ENCODE peak calls at places on chromosomes 7 and 10, in eight cellular contexts. Y is cardiac fibroblast, Q is A549, M is body of pancreas, N is left ventricle myocardium inferior, O is lower leg skin, Z is cardiac muscle cell, V is pancreas. H is an unnamed sample.

GRCh38 chr10:74314166-74314565 is 163.1 kb downstream of the ADK start:
- DNase-seq in Y (peak), Q (no peak), M (no peak), N (no peak), O (no peak), Z (no peak), V (no peak), H (peak)

GRCh38 chr10:61189912-61190311 is 245.9 kb upstream of the RHOBTB1 start:
- DNase-seq in Y (no peak), Q (no peak), M (no peak), N (no peak), O (no peak), Z (no peak), V (no peak), H (no peak)

GRCh38 chr7:51797371-51797770 is 480.8 kb upstream of the COBL start:
- DNase-seq in Y (no peak), Q (no peak), M (no peak), N (no peak), O (no peak), Z (no peak), V (no peak), H (no peak)

GRCh38 chr10:69801094-69801433 is 642 bp upstream of the COL13A1 start:
- DNase-seq in Y (peak), Q (peak), M (peak), N (peak), O (no peak), Z (peak), V (peak), H (peak)

GRCh38 chr10:44010873-44011602 is 362.4 kb upstream of the ZNF32 start:
- DNase-seq in Y (peak), Q (no peak), M (peak), N (peak), O (no peak), Z (no peak), V (no peak), H (no peak)

GRCh38 chr10:69655124-69655867 is 25.2 kb downstream of the FAM241B start:
- DNase-seq in Y (no peak), Q (no peak), M (no peak), N (no peak), O (no peak), Z (no peak), V (no peak), H (no peak)

GRCh38 chr7:55230014-55230413 is 135.1 kb upstream of the LANCL2 start:
- DNase-seq in Y (no peak), Q (no peak), M (no peak), N (no peak), O (no peak), Z (no peak), V (no peak), H (no peak)

GRCh38 chr7:23298141-23298851 is 843 bp upstream of the MALSU1 start:
- DNase-seq in Y (peak), Q (peak), M (peak), N (no peak), O (no peak), Z (peak), V (no peak), H (peak)

GRCh38 chr10:80465839-80466590 is 11.9 kb downstream of the TSPAN14 start:
- DNase-seq in Y (no peak), Q (no peak), M (no peak), N (no peak), O (no peak), Z (no peak), V (peak), H (no peak)

GRCh38 chr7:116227678-116228239 is 17.4 kb downstream of the TES start:
- DNase-seq in Y (peak), Q (no peak), M (no peak), N (no peak), O (no peak), Z (no peak), V (no peak), H (peak)

GRCh38 chr7:148987751-148988512 is 40.4 kb downstream of the PDIA4 start:
- DNase-seq in Y (no peak), Q (peak), M (peak), N (no peak), O (no peak), Z (peak), V (no peak), H (peak)

GRCh38 chr10:102421645-102422585 is 1.3 kb downstream of the FBXL15 start:
- DNase-seq in Y (no peak), Q (no peak), M (peak), N (no peak), O (no peak), Z (peak), V (peak), H (peak)

GRCh38 chr7:50812847-50813475 is 30.3 kb upstream of the GRB10 start:
- DNase-seq in Y (peak), Q (peak), M (peak), N (peak), O (no peak), Z (peak), V (peak), H (peak)

GRCh38 chr10:117166420-117167345 is 28.6 kb upstream of the VAX1 start:
- DNase-seq in Y (no peak), Q (no peak), M (no peak), N (no peak), O (no peak), Z (no peak), V (peak), H (no peak)

GRCh38 chr10:1715821-1716220 is 21.5 kb downstream of the ADARB2 start:
- DNase-seq in Y (no peak), Q (peak), M (peak), N (no peak), O (no peak), Z (peak), V (no peak), H (no peak)

GRCh38 chr7:111676811-111677210 is 114.5 kb upstream of the IMMP2L start:
- DNase-seq in Y (no peak), Q (no peak), M (no peak), N (no peak), O (no peak), Z (no peak), V (no peak), H (no peak)

GRCh38 chr7:44378744-44379143 is 53.4 kb upstream of the CAMK2B start:
- DNase-seq in Y (peak), Q (peak), M (no peak), N (no peak), O (no peak), Z (no peak), V (no peak), H (peak)

GRCh38 chr7:115230882-115231508 is 309.1 kb downstream of the MDFIC start:
- DNase-seq in Y (peak), Q (peak), M (no peak), N (no peak), O (no peak), Z (peak), V (no peak), H (peak)

GRCh38 chr10:95319239-95319638 is 28.4 kb upstream of the PDLIM1 start:
- DNase-seq in Y (no peak), Q (no peak), M (no peak), N (no peak), O (no peak), Z (no peak), V (no peak), H (peak)

GRCh38 chr7:149727541-149728476 is 45.6 kb downstream of the ZNF467 start:
- DNase-seq in Y (no peak), Q (no peak), M (no peak), N (no peak), O (no peak), Z (no peak), V (no peak), H (no peak)

GRCh38 chr7:2157473-2158279 is 75.1 kb downstream of the MAD1L1 start:
- DNase-seq in Y (peak), Q (peak), M (peak), N (peak), O (no peak), Z (peak), V (peak), H (peak)

GRCh38 chr7:80771523-80771922 is 133.1 kb downstream of the CD36 start:
- DNase-seq in Y (peak), Q (peak), M (no peak), N (no peak), O (no peak), Z (no peak), V (no peak), H (peak)

GRCh38 chr7:131040467-131040932 is 287.2 kb upstream of the MKLN1 start:
- DNase-seq in Y (peak), Q (peak), M (peak), N (no peak), O (no peak), Z (peak), V (no peak), H (peak)

GRCh38 chr10:5976689-5977470 is 463 bp downstream of the IL15RA start:
- DNase-seq in Y (peak), Q (peak), M (peak), N (peak), O (peak), Z (peak), V (peak), H (peak)

DNA sequence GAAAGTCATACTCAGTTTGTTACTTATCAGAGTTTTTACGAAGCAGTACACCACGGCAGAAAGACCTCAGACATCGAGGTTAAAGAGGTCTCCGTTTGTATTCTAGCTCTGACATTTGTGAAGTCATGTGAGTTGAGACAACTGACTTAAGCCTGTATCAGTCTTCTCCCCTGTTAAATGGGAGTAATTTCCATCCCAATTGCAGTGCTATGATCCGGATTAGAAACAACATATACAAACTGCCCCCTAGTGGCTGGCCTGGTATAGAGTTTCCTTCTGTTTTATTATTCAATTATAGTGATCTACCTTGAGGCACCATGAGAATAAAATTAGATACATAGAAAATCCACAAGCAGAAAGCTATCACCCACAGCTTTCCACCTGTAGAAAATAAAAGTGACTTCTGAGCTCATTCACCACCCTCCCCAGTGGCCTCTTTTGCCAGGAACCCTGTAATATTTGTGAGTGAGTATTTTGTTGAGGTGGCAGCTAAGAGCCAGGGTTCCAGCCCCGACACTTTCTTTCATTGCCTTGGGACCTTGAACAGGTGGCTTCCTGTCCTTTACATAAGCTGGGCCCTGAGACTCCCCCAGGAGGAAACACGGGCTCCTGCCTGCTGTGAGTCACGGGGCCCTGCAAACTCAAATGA is 607.2 kb upstream of the MGMT start:
- DNase-seq in Y (peak), Q (peak), M (peak), N (no peak), O (peak), Z (peak), V (no peak), H (peak)
- TF ChIP-seq CTCF in Y (peak), Q (peak), M (peak), N (peak), O (no peak), Z (peak), V (peak), H (peak)

DNA sequence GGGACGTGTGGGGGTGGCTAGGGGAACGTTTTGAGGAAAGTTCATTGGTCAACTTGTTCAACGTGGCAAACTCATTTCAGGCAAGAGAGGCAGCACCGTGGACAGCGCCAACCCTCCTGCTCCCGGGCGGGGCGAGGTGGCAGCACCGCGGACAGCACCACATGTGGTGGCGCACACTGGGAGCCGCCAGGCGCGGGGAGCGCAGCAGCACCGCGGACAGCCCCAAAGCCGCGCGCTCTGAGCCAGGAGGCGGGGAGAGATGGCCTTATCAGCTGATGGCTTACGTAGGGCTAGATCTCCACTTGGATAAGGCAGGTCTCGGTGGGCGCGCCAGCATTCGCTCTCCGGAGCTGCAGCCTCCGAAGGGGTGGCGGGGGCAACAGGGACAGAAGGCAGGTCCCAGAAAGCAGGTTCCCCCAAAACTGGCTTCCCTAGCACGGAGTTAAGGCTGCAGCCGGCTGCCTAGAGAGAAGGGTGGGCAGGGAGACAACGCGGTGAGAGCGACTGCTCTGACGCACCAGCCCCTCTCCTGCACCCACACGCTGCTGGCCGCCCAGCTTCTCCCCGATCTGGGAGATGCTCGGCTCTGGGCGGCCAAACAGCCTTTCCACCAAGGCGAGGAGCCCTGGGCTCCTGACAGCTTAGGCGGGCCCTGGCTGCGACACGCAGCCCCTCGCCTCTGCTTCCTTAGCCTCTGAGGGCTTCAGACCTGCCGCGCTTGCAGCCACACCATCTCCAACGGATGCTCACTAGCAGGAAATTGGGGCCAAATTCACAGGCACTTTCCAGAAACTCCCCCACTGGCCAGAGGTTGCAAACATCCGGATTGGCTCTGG is at the start of gene HTR5A:
- DNase-seq in Y (peak), Q (peak), M (peak), N (peak), O (no peak), Z (peak), V (peak), H (peak)
- H3K4me3 ChIP-seq in Y (no peak), Q (no peak), M (no peak), N (no peak), O (no peak), Z (no peak), V (no peak), H (no peak)

DNA sequence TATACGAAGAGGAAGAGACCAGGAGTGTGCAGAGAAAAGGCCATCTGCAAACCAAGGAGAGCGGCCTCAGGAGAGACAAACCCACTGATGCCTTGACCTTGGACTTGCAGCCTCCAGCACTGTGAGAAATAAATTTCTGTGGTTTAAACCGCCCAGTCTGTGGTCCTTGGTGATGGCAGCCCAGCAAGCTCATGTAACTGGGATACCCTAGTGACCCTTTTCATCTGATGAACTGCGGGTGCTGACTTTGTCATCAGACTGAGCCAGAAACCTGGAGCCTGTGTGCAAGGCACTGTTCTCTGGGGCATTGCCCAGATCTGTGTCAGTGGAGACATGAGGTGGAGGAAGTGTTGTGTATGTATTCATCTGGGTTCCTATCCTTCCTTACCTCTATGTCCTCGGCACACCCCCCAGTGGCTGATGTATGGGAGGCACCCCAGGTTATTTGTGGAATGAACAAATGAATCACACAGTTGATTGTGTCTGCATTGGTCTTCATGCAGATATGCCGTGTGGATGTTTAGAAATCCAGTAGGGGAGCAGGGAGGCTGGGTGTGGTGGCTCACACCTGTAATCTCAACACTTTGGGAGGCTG is 64.5 kb upstream of the BTBD16 start:
- DNase-seq in Y (peak), Q (no peak), M (no peak), N (no peak), O (no peak), Z (no peak), V (no peak), H (peak)
- TF ChIP-seq CTCF in Y (no peak), Q (no peak), M (no peak), N (no peak), O (no peak), Z (no peak), V (no peak), H (peak)

GRCh38 chr10:18400201-18400910 is 251.0 kb downstream of the NSUN6 start:
- DNase-seq in Y (no peak), Q (peak), M (peak), N (no peak), O (no peak), Z (no peak), V (no peak), H (no peak)
- H3K4me3 ChIP-seq in Y (no peak), Q (peak), M (no peak), N (peak), O (no peak), Z (peak), V (peak), H (no peak)

H was measured in choroid plexus epithelial cell.